ENCODE peak calls at places on chromosomes 5 and 9, in six cellular contexts. W, O, S, N, T and E are unnamed samples.

GRCh38 chr5:149735066-149735465 is 5.0 kb downstream of the PPARGC1B start:
- DNase-seq in N (peak; percentile 21), S (no peak), W (no peak), T (no peak), O (no peak), E (no peak)

GRCh38 chr9:79694208-79694607 is 122.4 kb downstream of the TLE4 start:
- DNase-seq in W (no peak), S (no peak), T (no peak), N (no peak), O (no peak), E (no peak)

GRCh38 chr5:140631831-140632365 is 1.1 kb downstream of the CD14 start:
- DNase-seq in T (no peak), O (no peak), N (no peak), W (no peak), S (peak; percentile 15), E (no peak)

GRCh38 chr5:55333017-55333416 is 25.2 kb downstream of the MTREX start:
- DNase-seq in N (no peak), S (no peak), T (no peak), W (no peak), O (no peak), E (no peak)

GRCh38 chr5:106312360-106312759 is 1358.4 kb downstream of the EFNA5 start:
- DNase-seq in S (no peak), O (no peak), T (no peak), W (peak; percentile 69), N (peak; percentile 36), E (no peak)

GRCh38 chr9:113545068-113545467 is 81.5 kb downstream of the RGS3 start:
- DNase-seq in N (no peak), O (no peak), W (no peak), S (no peak), T (no peak), E (no peak)

GRCh38 chr9:19049872-19050636 is 827 bp downstream of the RRAGA start:
- DNase-seq in T (no peak), W (no peak), N (peak; percentile 5), O (peak; percentile 3), S (no peak), E (peak; percentile 0)

GRCh38 chr9:129291041-129291501 is 113.0 kb upstream of the IER5L start:
- DNase-seq in T (no peak), O (no peak), N (no peak), W (no peak), S (no peak), E (no peak)

GRCh38 chr9:74125916-74126315 is 371.2 kb upstream of the RORB start:
- DNase-seq in W (no peak), N (no peak), S (no peak), O (no peak), T (no peak), E (no peak)

GRCh38 chr5:176619569-176620332 is 9.8 kb upstream of the GPRIN1 start:
- DNase-seq in T (no peak), W (no peak), S (no peak), N (no peak), O (no peak), E (no peak)

GRCh38 chr5:122384612-122385180 is 72.7 kb downstream of the SNCAIP start:
- DNase-seq in N (no peak), O (no peak), S (no peak), W (no peak), T (no peak), E (no peak)

GRCh38 chr5:116361171-116361967 is 213.3 kb downstream of the SEMA6A start:
- DNase-seq in W (no peak), O (no peak), T (peak; percentile 70), N (no peak), S (no peak), E (peak; percentile 54)

GRCh38 chr9:128625391-128626145 is 31.1 kb downstream of the DYNC2I2 start:
- DNase-seq in N (no peak), O (no peak), T (no peak), S (no peak), W (no peak), E (no peak)